ENCODE peak calls at places on chromosomes 4 and X, in four cellular contexts. C is lower leg skin, W is non-pigmented ciliary epithelial cell, T is SK-N-SH. B is an unnamed sample.

GRCh38 chr4:122876456-122876855 is 45.9 kb downstream of the NUDT6 start:
- DNase-seq in C (no peak), W (no peak), T (no peak), B (no peak)

GRCh38 chr4:111930658-111931057 is 214.6 kb upstream of the FAM241A start:
- DNase-seq in C (no peak), W (no peak), T (no peak), B (no peak)

GRCh38 chrX:134533952-134534351 is 74.0 kb downstream of the HPRT1 start:
- DNase-seq in C (no peak), W (no peak), T (no peak), B (no peak)

GRCh38 chrX:153476628-153477027 is 6.3 kb upstream of the HAUS7 start:
- DNase-seq in C (no peak), W (no peak), T (peak; percentile 71), B (no peak)

GRCh38 chrX:34584781-34585180 is 72.3 kb downstream of the TMEM47 start:
- DNase-seq in C (no peak), W (no peak), T (no peak), B (no peak)

GRCh38 chr4:113276448-113277158 is 227.2 kb downstream of the ANK2 start:
- DNase-seq in C (no peak), W (no peak), T (no peak), B (no peak)

GRCh38 chrX:119041175-119041574 is 31.6 kb upstream of the CT47C1 start:
- DNase-seq in C (no peak), W (peak; percentile 40), T (no peak), B (peak; percentile 49)

GRCh38 chr4:21792736-21793135 is 155.8 kb downstream of the KCNIP4 start:
- DNase-seq in C (no peak), W (no peak), T (no peak), B (no peak)

GRCh38 chr4:147741190-147741788 is 9.4 kb downstream of the ARHGAP10 start:
- DNase-seq in C (no peak), W (peak; percentile 60), T (peak; percentile 52), B (no peak)

GRCh38 chr4:169571435-169571834 is 40.9 kb downstream of the NEK1 start:
- DNase-seq in C (no peak), W (no peak), T (no peak), B (no peak)

GRCh38 chr4:97300561-97300960 is 842.7 kb downstream of the STPG2 start:
- DNase-seq in C (no peak), W (no peak), T (no peak), B (no peak)

GRCh38 chrX:281166-281999 is at the start of gene PLCXD1:
- DNase-seq in C (no peak), W (no peak), T (peak; percentile 84), B (no peak)

GRCh38 chr4:21476753-21477152 is 471.8 kb downstream of the KCNIP4 start:
- DNase-seq in C (no peak), W (no peak), T (no peak), B (no peak)

GRCh38 chrX:73239242-73239641 is 24.6 kb upstream of the NAP1L2 start:
- DNase-seq in C (no peak), W (no peak), T (no peak), B (no peak)

GRCh38 chrX:43861750-43862149 is 20.5 kb downstream of the MAOB start:
- DNase-seq in C (no peak), W (no peak), T (no peak), B (peak; percentile 25)

GRCh38 chr4:53113433-53114215 is 251.5 kb downstream of the RASL11B start:
- DNase-seq in C (no peak), W (no peak), T (no peak), B (no peak)

GRCh38 chr4:145619639-145619996 is 433 bp downstream of the MMAA start:
- DNase-seq in C (peak; percentile 85), W (peak; percentile 8), T (peak; percentile 29), B (peak; percentile 81)

GRCh38 chr4:81355136-81355535 is 116.6 kb downstream of the RASGEF1B start:
- DNase-seq in C (no peak), W (no peak), T (no peak), B (no peak)

GRCh38 chr4:3252831-3253641 is 4.1 kb downstream of the MSANTD1 start:
- DNase-seq in C (peak; percentile 85), W (no peak), T (no peak), B (no peak)

GRCh38 chrX:12447448-12448154 is 309.3 kb downstream of the FRMPD4 start:
- DNase-seq in C (no peak), W (peak; percentile 38), T (no peak), B (no peak)

GRCh38 chrX:38806875-38807601 is 5.8 kb downstream of the MID1IP1 start:
- DNase-seq in C (no peak), W (no peak), T (no peak), B (no peak)

GRCh38 chr4:109186458-109186945 is 116.0 kb downstream of the COL25A1 start:
- DNase-seq in C (no peak), W (no peak), T (no peak), B (no peak)

GRCh38 chrX:87732133-87732532 is 214.5 kb downstream of the KLHL4 start:
- DNase-seq in C (no peak), W (no peak), T (no peak), B (no peak)

GRCh38 chrX:98380556-98380955 is 1496.8 kb downstream of the RPA4 start:
- DNase-seq in C (no peak), W (no peak), T (no peak), B (no peak)

GRCh38 chr4:94165256-94165655 is 42.4 kb upstream of the SMARCAD1 start:
- DNase-seq in C (no peak), W (no peak), T (no peak), B (no peak)

GRCh38 chr4:145935253-145936141 is 3.1 kb downstream of the ZNF827 start:
- DNase-seq in C (no peak), W (no peak), T (peak; percentile 50), B (no peak)

GRCh38 chr4:170259631-170260153 is 169.9 kb upstream of the AADAT start:
- DNase-seq in C (peak; percentile 88), W (peak; percentile 78), T (peak; percentile 61), B (peak; percentile 76)

GRCh38 chrX:4179031-4179430 is 465.6 kb upstream of the PRKX start:
- DNase-seq in C (no peak), W (no peak), T (no peak), B (no peak)

GRCh38 chr4:78601013-78601412 is 49.4 kb downstream of the ANXA3 start:
- DNase-seq in C (no peak), W (no peak), T (no peak), B (no peak)

GRCh38 chrX:40151211-40152172 is 53.7 kb upstream of the BCOR start:
- DNase-seq in C (no peak), W (no peak), T (no peak), B (no peak)

GRCh38 chrX:54950730-54951375 is 30.2 kb downstream of the TRO start:
- DNase-seq in C (no peak), W (no peak), T (no peak), B (no peak)

B was measured in epithelial cell of proximal tubule.